ENCODE peak calls at places on chromosomes 16 and 17, in four cellular contexts. One of them, this sample, is unnamed.

GRCh38 chr17:76716146-76716833 is 5.5 kb upstream of the MXRA7 start:
- DNase-seq in endothelial cell: no peak
- DNase-seq in SW 1271: peak
- DNase-seq in fibroblast of the conjunctiva: no peak
- DNase-seq in this sample: peak

GRCh38 chr16:9934723-9935508 is 247.3 kb downstream of the GRIN2A start:
- DNase-seq in endothelial cell: no peak
- DNase-seq in SW 1271: no peak
- DNase-seq in fibroblast of the conjunctiva: no peak
- DNase-seq in this sample: no peak

GRCh38 chr16:11909653-11910551 is 5.9 kb downstream of the GSPT1 start:
- DNase-seq in endothelial cell: no peak
- DNase-seq in SW 1271: no peak
- DNase-seq in fibroblast of the conjunctiva: no peak
- DNase-seq in this sample: peak

GRCh38 chr17:35254107-35254802 is 11.4 kb downstream of the SLFN5 start:
- DNase-seq in endothelial cell: peak
- DNase-seq in SW 1271: peak
- DNase-seq in fibroblast of the conjunctiva: peak
- DNase-seq in this sample: peak

GRCh38 chr16:8511464-8511863 is 78.8 kb downstream of the TMEM114 start:
- DNase-seq in SW 1271: no peak
- DNase-seq in fibroblast of the conjunctiva: no peak
- DNase-seq in endothelial cell: no peak
- DNase-seq in this sample: no peak

GRCh38 chr17:65054602-65055001 is 1.9 kb downstream of the GNA13 start:
- DNase-seq in endothelial cell: no peak
- DNase-seq in SW 1271: no peak
- DNase-seq in fibroblast of the conjunctiva: no peak
- DNase-seq in this sample: peak

GRCh38 chr16:27198451-27199234 is 4.7 kb upstream of the KDM8 start:
- DNase-seq in SW 1271: no peak
- DNase-seq in fibroblast of the conjunctiva: no peak
- DNase-seq in endothelial cell: no peak
- DNase-seq in this sample: no peak

GRCh38 chr16:57952909-57953308 is 18.0 kb downstream of the CNGB1 start:
- DNase-seq in endothelial cell: no peak
- DNase-seq in fibroblast of the conjunctiva: no peak
- DNase-seq in SW 1271: no peak
- DNase-seq in this sample: no peak

GRCh38 chr17:27944546-27945332 is 51.6 kb upstream of the LYRM9 start:
- DNase-seq in SW 1271: no peak
- DNase-seq in endothelial cell: no peak
- DNase-seq in fibroblast of the conjunctiva: no peak
- DNase-seq in this sample: no peak

GRCh38 chr16:53309457-53309856 is 124.8 kb upstream of the RBL2 start:
- DNase-seq in fibroblast of the conjunctiva: no peak
- DNase-seq in SW 1271: no peak
- DNase-seq in endothelial cell: no peak
- DNase-seq in this sample: no peak

GRCh38 chr17:74757931-74758845 is 9.8 kb downstream of the NHERF1 start:
- DNase-seq in endothelial cell: no peak
- DNase-seq in SW 1271: no peak
- DNase-seq in fibroblast of the conjunctiva: no peak
- DNase-seq in this sample: no peak

GRCh38 chr16:55089600-55089999 is 158.9 kb downstream of the IRX5 start:
- DNase-seq in fibroblast of the conjunctiva: no peak
- DNase-seq in SW 1271: no peak
- DNase-seq in endothelial cell: no peak
- DNase-seq in this sample: no peak

GRCh38 chr17:65235284-65235683 is 98.1 kb downstream of the RGS9 start:
- DNase-seq in SW 1271: no peak
- DNase-seq in endothelial cell: no peak
- DNase-seq in fibroblast of the conjunctiva: no peak
- DNase-seq in this sample: no peak